ENCODE peak calls at places on chromosomes 16 and 17, in nine cellular contexts. W is neural crest cell; E is HS-5; L is lung microvascular endothelial cell; H is stimulated activated naive CD4-positive, alpha-beta T cell; P is GM23338; G is progenitor cell of endocrine pancreas; M is AG20443; F is cardiac muscle cell. Q is an unnamed sample.

GRCh38 chr17:4739122-4740024 is at the start of the genes CXCL16 and ZMYND15:
- DNase-seq in G (peak), L (peak), F (peak), M (peak), P (peak), H (peak), W (peak), E (no peak), Q (peak)

GRCh38 chr17:77231076-77231871 is 90.5 kb downstream of the SEC14L1 start:
- DNase-seq in P (no peak), L (no peak), M (no peak), E (no peak), F (no peak), W (no peak), G (no peak), H (no peak), Q (no peak)

GRCh38 chr16:11610121-11610505 is 23.4 kb upstream of the LITAF start:
- DNase-seq in M (no peak), E (no peak), H (no peak), W (no peak), F (no peak), G (no peak), L (no peak), P (no peak), Q (no peak)

GRCh38 chr17:2580641-2581040 is 12.8 kb upstream of the PAFAH1B1 start:
- DNase-seq in E (no peak), L (no peak), W (no peak), M (no peak), P (no peak), G (no peak), H (no peak), F (no peak), Q (no peak)

GRCh38 chr17:1181769-1182137 is 2.0 kb upstream of the ABR start:
- DNase-seq in P (no peak), E (no peak), L (no peak), G (no peak), W (no peak), M (no peak), H (no peak), F (peak), Q (no peak)

GRCh38 chr17:50681260-50682200 is 26.2 kb downstream of the ANKRD40 start:
- DNase-seq in F (peak), E (peak), G (no peak), M (peak), L (peak), H (no peak), W (peak), P (peak), Q (no peak)

GRCh38 chr17:21511368-21512195 is 135.4 kb downstream of the KCNJ12 start:
- DNase-seq in F (peak), W (peak), P (peak), H (peak), M (peak), E (peak), G (peak), L (peak), Q (peak)

GRCh38 chr17:75876938-75877751 is 1.2 kb downstream of the TRIM47 start:
- DNase-seq in G (no peak), H (no peak), E (peak), F (peak), M (peak), W (no peak), P (peak), L (peak), Q (no peak)

GRCh38 chr17:20191066-20191465 is 181.9 kb downstream of the SPECC1 start:
- DNase-seq in W (no peak), G (no peak), L (peak), P (no peak), H (no peak), F (peak), E (peak), M (no peak), Q (no peak)

GRCh38 chr17:46043606-46044005 is 44.6 kb downstream of the STH start:
- DNase-seq in P (no peak), H (no peak), W (no peak), E (no peak), L (no peak), G (no peak), M (no peak), F (no peak), Q (no peak)

GRCh38 chr17:72778161-72779151 is 314.0 kb downstream of the SLC39A11 start:
- DNase-seq in M (no peak), G (no peak), P (no peak), F (no peak), H (no peak), L (no peak), W (no peak), E (no peak), Q (no peak)

GRCh38 chr17:37079735-37080134 is 131.0 kb downstream of the AATF start:
- DNase-seq in W (no peak), M (no peak), P (no peak), L (no peak), G (no peak), H (no peak), E (no peak), F (peak), Q (no peak)

GRCh38 chr17:72852267-72852945 is 240.1 kb downstream of the SLC39A11 start:
- DNase-seq in E (peak), H (no peak), L (no peak), W (no peak), G (no peak), P (no peak), M (no peak), F (no peak), Q (no peak)

GRCh38 chr16:9457215-9457614 is 365.8 kb downstream of the HAPSTR1 start:
- DNase-seq in P (no peak), H (no peak), F (no peak), L (no peak), W (no peak), M (no peak), E (no peak), G (no peak), Q (no peak)

GRCh38 chr16:21264226-21265036 is 13.7 kb downstream of the CRYM start:
- DNase-seq in P (no peak), M (peak), W (no peak), H (no peak), G (no peak), F (peak), L (no peak), E (no peak), Q (peak)

GRCh38 chr17:80862341-80862969 is 129.2 kb upstream of the CHMP6 start:
- DNase-seq in L (no peak), M (no peak), H (no peak), G (no peak), W (no peak), F (no peak), E (no peak), P (peak), Q (no peak)

GRCh38 chr16:86994651-86995171 is 322.5 kb downstream of the C16orf95 start:
- DNase-seq in F (peak), W (no peak), E (peak), M (peak), L (peak), P (no peak), G (no peak), H (no peak), Q (no peak)

GRCh38 chr16:14334366-14335105 is 263.4 kb downstream of the MRTFB start:
- DNase-seq in H (no peak), W (no peak), M (peak), G (no peak), E (no peak), F (peak), P (no peak), L (no peak), Q (no peak)

GRCh38 chr17:48048321-48049140 is at the start of gene NFE2L1:
- DNase-seq in L (peak), H (no peak), W (peak), E (peak), F (peak), M (peak), G (peak), P (peak), Q (peak)

GRCh38 chr17:61415374-61416210 is 15.9 kb downstream of the TBX2 start:
- DNase-seq in M (no peak), P (no peak), F (peak), W (no peak), H (no peak), L (no peak), E (no peak), G (no peak), Q (no peak)

GRCh38 chr17:36947922-36948716 is 635 bp upstream of the AATF start:
- DNase-seq in L (no peak), W (no peak), F (no peak), P (peak), E (no peak), M (no peak), H (no peak), G (no peak), Q (no peak)

GRCh38 chr17:37698856-37699255 is 46.0 kb downstream of the HNF1B start:
- DNase-seq in G (no peak), F (no peak), M (no peak), L (no peak), H (no peak), W (no peak), P (no peak), E (no peak), Q (no peak)

GRCh38 chr17:40445769-40446468 is 2.7 kb downstream of the IGFBP4 start:
- DNase-seq in E (no peak), M (no peak), H (no peak), W (no peak), G (no peak), F (peak), L (peak), P (peak), Q (no peak)

GRCh38 chr17:56994009-56994792 is 16.3 kb downstream of the SCPEP1 start:
- DNase-seq in E (no peak), H (no peak), G (no peak), L (no peak), P (no peak), M (peak), W (no peak), F (peak), Q (no peak)

GRCh38 chr17:77316191-77316641 is 175.4 kb downstream of the SEC14L1 start:
- DNase-seq in H (no peak), F (peak), P (peak), M (peak), W (no peak), G (no peak), E (no peak), L (peak), Q (no peak)

GRCh38 chr17:40915721-40916256 is 21.7 kb downstream of the KRT23 start:
- DNase-seq in E (no peak), W (no peak), H (no peak), L (no peak), M (peak), G (no peak), P (no peak), F (no peak), Q (peak)

GRCh38 chr17:2094891-2095535 is 40.1 kb downstream of the HIC1 start:
- DNase-seq in W (no peak), M (peak), H (no peak), L (peak), E (no peak), P (peak), F (peak), G (no peak), Q (peak)

GRCh38 chr16:85670840-85671239 is 17.9 kb downstream of the GINS2 start:
- DNase-seq in E (no peak), F (no peak), M (no peak), P (no peak), H (no peak), G (no peak), L (no peak), W (no peak), Q (no peak)

GRCh38 chr16:85091522-85091910 is 20.8 kb downstream of the CIBAR2 start:
- DNase-seq in L (no peak), E (no peak), W (no peak), H (no peak), F (no peak), G (no peak), M (no peak), P (no peak), Q (no peak)

GRCh38 chr16:68234188-68235104 is 1.5 kb downstream of the ESRP2 start:
- DNase-seq in G (peak), F (no peak), P (peak), W (no peak), L (no peak), E (no peak), M (no peak), H (peak), Q (no peak)

GRCh38 chr17:19433727-19434340 is 22.8 kb downstream of the RNF112 start:
- DNase-seq in E (no peak), G (no peak), L (no peak), W (no peak), F (no peak), H (no peak), P (peak), M (no peak), Q (no peak)

GRCh38 chr17:15456972-15457722 is 10.3 kb downstream of the CDRT4 start:
- DNase-seq in G (no peak), L (peak), M (peak), H (no peak), W (no peak), F (peak), E (peak), P (no peak), Q (no peak)

GRCh38 chr16:78004501-78004900 is 17.8 kb upstream of the CLEC3A start:
- DNase-seq in G (no peak), W (no peak), F (no peak), M (no peak), P (no peak), L (no peak), H (no peak), E (no peak), Q (no peak)

GRCh38 chr17:68462381-68463210 is 5.3 kb upstream of the WIPI1 start:
- DNase-seq in E (peak), P (peak), M (peak), L (peak), W (peak), F (peak), G (peak), H (peak), Q (peak)